ENCODE peak calls at places on chromosomes 13 and 19, in four cellular contexts. One of them, this sample, is unnamed.

GRCh38 chr13:111505175-111505777 is 184.8 kb downstream of the TEX29 start:
- DNase-seq in progenitor cell of endocrine pancreas: no peak
- DNase-seq in stimulated activated CD4-positive, alpha-beta T cell treated with anti-CD3 and anti-CD28 coated beads, Interleukin-4, amount 100 ng/mL, for 1 hour: no peak
- DNase-seq in stimulated activated CD8-positive, alpha-beta memory T cell treated with anti-CD3 and anti-CD28 coated beads, Interleukin-7, amount 100 ng/mL, for 1 hour: no peak
- DNase-seq in this sample: no peak

GRCh38 chr19:18014197-18014596 is 6.2 kb downstream of the ARRDC2 start:
- DNase-seq in progenitor cell of endocrine pancreas: no peak
- DNase-seq in stimulated activated CD4-positive, alpha-beta T cell treated with anti-CD3 and anti-CD28 coated beads, Interleukin-4, amount 100 ng/mL, for 1 hour: no peak
- DNase-seq in stimulated activated CD8-positive, alpha-beta memory T cell treated with anti-CD3 and anti-CD28 coated beads, Interleukin-7, amount 100 ng/mL, for 1 hour: no peak
- DNase-seq in this sample: no peak

GRCh38 chr19:33465834-33466233 is 55.8 kb downstream of the PEPD start:
- DNase-seq in progenitor cell of endocrine pancreas: no peak
- DNase-seq in stimulated activated CD4-positive, alpha-beta T cell treated with anti-CD3 and anti-CD28 coated beads, Interleukin-4, amount 100 ng/mL, for 1 hour: no peak
- DNase-seq in stimulated activated CD8-positive, alpha-beta memory T cell treated with anti-CD3 and anti-CD28 coated beads, Interleukin-7, amount 100 ng/mL, for 1 hour: no peak
- DNase-seq in this sample: no peak

GRCh38 chr19:44808463-44809371 is at the start of gene BCAM:
- DNase-seq in progenitor cell of endocrine pancreas: peak
- DNase-seq in stimulated activated CD4-positive, alpha-beta T cell treated with anti-CD3 and anti-CD28 coated beads, Interleukin-4, amount 100 ng/mL, for 1 hour: no peak
- DNase-seq in stimulated activated CD8-positive, alpha-beta memory T cell treated with anti-CD3 and anti-CD28 coated beads, Interleukin-7, amount 100 ng/mL, for 1 hour: no peak
- DNase-seq in this sample: no peak

GRCh38 chr13:28606466-28606865 is 52.5 kb upstream of the POMP start:
- DNase-seq in progenitor cell of endocrine pancreas: no peak
- DNase-seq in stimulated activated CD4-positive, alpha-beta T cell treated with anti-CD3 and anti-CD28 coated beads, Interleukin-4, amount 100 ng/mL, for 1 hour: no peak
- DNase-seq in stimulated activated CD8-positive, alpha-beta memory T cell treated with anti-CD3 and anti-CD28 coated beads, Interleukin-7, amount 100 ng/mL, for 1 hour: no peak
- DNase-seq in this sample: no peak

GRCh38 chr13:81283561-81283960 is 942.6 kb upstream of the SPRY2 start:
- DNase-seq in progenitor cell of endocrine pancreas: no peak
- DNase-seq in stimulated activated CD4-positive, alpha-beta T cell treated with anti-CD3 and anti-CD28 coated beads, Interleukin-4, amount 100 ng/mL, for 1 hour: no peak
- DNase-seq in stimulated activated CD8-positive, alpha-beta memory T cell treated with anti-CD3 and anti-CD28 coated beads, Interleukin-7, amount 100 ng/mL, for 1 hour: no peak
- DNase-seq in this sample: no peak

GRCh38 chr19:46428278-46429141 is at the start of gene PNMA8C:
- DNase-seq in progenitor cell of endocrine pancreas: peak
- DNase-seq in stimulated activated CD4-positive, alpha-beta T cell treated with anti-CD3 and anti-CD28 coated beads, Interleukin-4, amount 100 ng/mL, for 1 hour: peak
- DNase-seq in stimulated activated CD8-positive, alpha-beta memory T cell treated with anti-CD3 and anti-CD28 coated beads, Interleukin-7, amount 100 ng/mL, for 1 hour: no peak
- DNase-seq in this sample: peak

GRCh38 chr13:95896302-95896701 is 156.9 kb downstream of the UGGT2 start:
- DNase-seq in progenitor cell of endocrine pancreas: no peak
- DNase-seq in stimulated activated CD4-positive, alpha-beta T cell treated with anti-CD3 and anti-CD28 coated beads, Interleukin-4, amount 100 ng/mL, for 1 hour: no peak
- DNase-seq in stimulated activated CD8-positive, alpha-beta memory T cell treated with anti-CD3 and anti-CD28 coated beads, Interleukin-7, amount 100 ng/mL, for 1 hour: no peak
- DNase-seq in this sample: no peak

GRCh38 chr19:58520257-58520599 is 618 bp upstream of the ZBTB45 start:
- DNase-seq in progenitor cell of endocrine pancreas: no peak
- DNase-seq in stimulated activated CD4-positive, alpha-beta T cell treated with anti-CD3 and anti-CD28 coated beads, Interleukin-4, amount 100 ng/mL, for 1 hour: no peak
- DNase-seq in stimulated activated CD8-positive, alpha-beta memory T cell treated with anti-CD3 and anti-CD28 coated beads, Interleukin-7, amount 100 ng/mL, for 1 hour: no peak
- DNase-seq in this sample: no peak

GRCh38 chr13:32135655-32136054 is 104.1 kb downstream of the FRY start:
- DNase-seq in progenitor cell of endocrine pancreas: no peak
- DNase-seq in stimulated activated CD4-positive, alpha-beta T cell treated with anti-CD3 and anti-CD28 coated beads, Interleukin-4, amount 100 ng/mL, for 1 hour: no peak
- DNase-seq in stimulated activated CD8-positive, alpha-beta memory T cell treated with anti-CD3 and anti-CD28 coated beads, Interleukin-7, amount 100 ng/mL, for 1 hour: no peak
- DNase-seq in this sample: peak

GRCh38 chr19:2798733-2799132 is 13.4 kb downstream of the THOP1 start:
- DNase-seq in progenitor cell of endocrine pancreas: no peak
- DNase-seq in stimulated activated CD4-positive, alpha-beta T cell treated with anti-CD3 and anti-CD28 coated beads, Interleukin-4, amount 100 ng/mL, for 1 hour: no peak
- DNase-seq in stimulated activated CD8-positive, alpha-beta memory T cell treated with anti-CD3 and anti-CD28 coated beads, Interleukin-7, amount 100 ng/mL, for 1 hour: no peak
- DNase-seq in this sample: no peak

GRCh38 chr13:96771501-96772367 is 222.5 kb downstream of the OXGR1 start:
- DNase-seq in progenitor cell of endocrine pancreas: no peak
- DNase-seq in stimulated activated CD4-positive, alpha-beta T cell treated with anti-CD3 and anti-CD28 coated beads, Interleukin-4, amount 100 ng/mL, for 1 hour: no peak
- DNase-seq in stimulated activated CD8-positive, alpha-beta memory T cell treated with anti-CD3 and anti-CD28 coated beads, Interleukin-7, amount 100 ng/mL, for 1 hour: no peak
- DNase-seq in this sample: no peak

GRCh38 chr13:27182054-27182453 is 10.4 kb upstream of the USP12 start:
- DNase-seq in progenitor cell of endocrine pancreas: no peak
- DNase-seq in stimulated activated CD4-positive, alpha-beta T cell treated with anti-CD3 and anti-CD28 coated beads, Interleukin-4, amount 100 ng/mL, for 1 hour: no peak
- DNase-seq in stimulated activated CD8-positive, alpha-beta memory T cell treated with anti-CD3 and anti-CD28 coated beads, Interleukin-7, amount 100 ng/mL, for 1 hour: no peak
- DNase-seq in this sample: no peak

GRCh38 chr19:35261356-35262100 is 7.2 kb upstream of the USF2 start:
- DNase-seq in progenitor cell of endocrine pancreas: no peak
- DNase-seq in stimulated activated CD4-positive, alpha-beta T cell treated with anti-CD3 and anti-CD28 coated beads, Interleukin-4, amount 100 ng/mL, for 1 hour: no peak
- DNase-seq in stimulated activated CD8-positive, alpha-beta memory T cell treated with anti-CD3 and anti-CD28 coated beads, Interleukin-7, amount 100 ng/mL, for 1 hour: no peak
- DNase-seq in this sample: no peak

GRCh38 chr13:66558511-66558910 is 671.6 kb downstream of the PCDH9 start:
- DNase-seq in progenitor cell of endocrine pancreas: no peak
- DNase-seq in stimulated activated CD4-positive, alpha-beta T cell treated with anti-CD3 and anti-CD28 coated beads, Interleukin-4, amount 100 ng/mL, for 1 hour: no peak
- DNase-seq in stimulated activated CD8-positive, alpha-beta memory T cell treated with anti-CD3 and anti-CD28 coated beads, Interleukin-7, amount 100 ng/mL, for 1 hour: no peak
- DNase-seq in this sample: no peak

This sample was measured in brain microvascular endothelial cell.